ENCODE peak calls at places on chromosomes 16 and 17, in nine cellular contexts. S, Y, R, G, O, K, F, Z and Q are unnamed samples. For H3K27me3, the result is how much of the 10 kb centered on the place peaks cover.

GRCh38 chr16:56288019-56288418 is 96.7 kb downstream of the GNAO1 start:
- DNase-seq in G (no peak), S (no peak), O (no peak), F (no peak), K (no peak), Z (no peak), Y (no peak), R (no peak), Q (no peak)

GRCh38 chr16:84323626-84324025 is 28.9 kb downstream of the WFDC1 start:
- DNase-seq in O (no peak), R (no peak), Z (no peak), G (no peak), Y (no peak), S (no peak), F (no peak), K (no peak), Q (no peak)

GRCh38 chr17:63529711-63530556 is 6.8 kb downstream of the KCNH6 start:
- DNase-seq in G (no peak), F (no peak), Y (no peak), Z (no peak), K (no peak), S (no peak), O (no peak), R (no peak), Q (no peak)

GRCh38 chr16:30977502-30977901 is 7.5 kb upstream of the HSD3B7 start:
- DNase-seq in Z (no peak), O (no peak), K (no peak), S (no peak), R (no peak), Y (no peak), G (no peak), F (no peak), Q (no peak)

GRCh38 chr17:79087428-79088143 is 13.0 kb downstream of the ENGASE start:
- DNase-seq in G (no peak), R (peak), Z (peak), S (peak), O (peak), K (peak), Y (no peak), F (peak), Q (peak)

GRCh38 chr17:6468051-6468790 is 24.0 kb downstream of the PIMREG start:
- DNase-seq in Z (no peak), Y (no peak), K (no peak), G (no peak), O (no peak), S (no peak), R (no peak), F (no peak), Q (peak)

GRCh38 chr17:75679706-75680201 is 12.6 kb downstream of the SAP30BP start:
- DNase-seq in Z (no peak), Y (no peak), R (peak), G (no peak), S (peak), F (no peak), K (no peak), O (no peak), Q (no peak)

GRCh38 chr16:11799509-11800384 is 2.7 kb upstream of the ZC3H7A start:
- DNase-seq in S (no peak), Z (peak), O (no peak), K (no peak), R (no peak), F (no peak), G (no peak), Y (no peak), Q (no peak)

GRCh38 chr16:57477531-57478202 is 8.6 kb downstream of the DOK4 start:
- DNase-seq in K (no peak), S (no peak), Z (no peak), R (no peak), O (no peak), Y (no peak), G (no peak), F (no peak), Q (no peak)

GRCh38 chr17:21358682-21359482 is 17.3 kb upstream of the KCNJ12 start:
- DNase-seq in K (no peak), Y (no peak), O (no peak), R (no peak), Z (no peak), G (no peak), S (peak), F (no peak), Q (no peak)

GRCh38 chr17:64920419-64921172 is 1.3 kb upstream of the LRRC37A3 start:
- DNase-seq in K (no peak), F (no peak), O (no peak), Y (no peak), S (no peak), Z (no peak), R (no peak), G (no peak), Q (no peak)

GRCh38 chr17:379531-380200 is 27.1 kb upstream of the RPH3AL start:
- DNase-seq in S (no peak), Y (no peak), K (no peak), G (no peak), R (no peak), Z (no peak), F (no peak), O (no peak), Q (no peak)

GRCh38 chr16:2874584-2875362 is 8.2 kb upstream of the FLYWCH2 start:
- DNase-seq in K (peak), Z (peak), G (peak), R (peak), F (peak), Y (no peak), S (peak), O (peak), Q (peak)

GRCh38 chr16:14405611-14406537 is 224.2 kb downstream of the PARN start:
- DNase-seq in O (no peak), R (no peak), S (peak), K (no peak), Z (peak), Y (no peak), G (no peak), F (no peak), Q (no peak)

GRCh38 chr17:82781894-82782274 is 30.0 kb downstream of the TBCD start:
- DNase-seq in Z (peak), Y (peak), O (peak), R (peak), G (peak), S (peak), K (peak), F (peak), Q (peak)

GRCh38 chr17:63929860-63930766 is 2.0 kb downstream of the CD79B start:
- DNase-seq in S (no peak), O (no peak), Y (no peak), Z (no peak), G (no peak), R (no peak), F (no peak), K (no peak), Q (no peak)

GRCh38 chr17:77049440-77049839 is 91.3 kb upstream of the SEC14L1 start:
- DNase-seq in Y (no peak), F (no peak), S (no peak), Z (no peak), G (no peak), K (no peak), O (peak), R (no peak), Q (no peak)

GRCh38 chr17:80146121-80147034 is 550 bp downstream of the EIF4A3 start:
- DNase-seq in G (no peak), Y (no peak), F (no peak), K (no peak), Z (no peak), R (peak), O (no peak), S (no peak), Q (no peak)

GRCh38 chr17:2122641-2123302 is 67.9 kb downstream of the HIC1 start:
- DNase-seq in K (peak), G (no peak), O (no peak), R (peak), Y (peak), S (peak), Z (peak), F (no peak), Q (no peak)

GRCh38 chr16:5005916-5006315 is 27.8 kb downstream of the NAGPA start:
- DNase-seq in O (no peak), G (no peak), K (no peak), R (no peak), Z (no peak), F (no peak), Y (no peak), S (no peak), Q (no peak)

GRCh38 chr17:15361151-15361550 is 19.8 kb upstream of the TEKT3 start:
- DNase-seq in Z (no peak), K (peak), Y (no peak), G (no peak), S (no peak), R (no peak), F (no peak), O (no peak), Q (no peak)

GRCh38 chr17:82230627-82231311 is 1.9 kb downstream of the SLC16A3 start:
- DNase-seq in S (peak), Z (peak), O (no peak), G (no peak), F (no peak), Y (no peak), R (peak), K (peak), Q (peak)

GRCh38 chr17:31415640-31416502 is 24.4 kb downstream of the RAB11FIP4 start:
- DNase-seq in G (no peak), S (no peak), R (no peak), K (no peak), Y (no peak), O (no peak), Z (no peak), F (no peak), Q (no peak)

DNA sequence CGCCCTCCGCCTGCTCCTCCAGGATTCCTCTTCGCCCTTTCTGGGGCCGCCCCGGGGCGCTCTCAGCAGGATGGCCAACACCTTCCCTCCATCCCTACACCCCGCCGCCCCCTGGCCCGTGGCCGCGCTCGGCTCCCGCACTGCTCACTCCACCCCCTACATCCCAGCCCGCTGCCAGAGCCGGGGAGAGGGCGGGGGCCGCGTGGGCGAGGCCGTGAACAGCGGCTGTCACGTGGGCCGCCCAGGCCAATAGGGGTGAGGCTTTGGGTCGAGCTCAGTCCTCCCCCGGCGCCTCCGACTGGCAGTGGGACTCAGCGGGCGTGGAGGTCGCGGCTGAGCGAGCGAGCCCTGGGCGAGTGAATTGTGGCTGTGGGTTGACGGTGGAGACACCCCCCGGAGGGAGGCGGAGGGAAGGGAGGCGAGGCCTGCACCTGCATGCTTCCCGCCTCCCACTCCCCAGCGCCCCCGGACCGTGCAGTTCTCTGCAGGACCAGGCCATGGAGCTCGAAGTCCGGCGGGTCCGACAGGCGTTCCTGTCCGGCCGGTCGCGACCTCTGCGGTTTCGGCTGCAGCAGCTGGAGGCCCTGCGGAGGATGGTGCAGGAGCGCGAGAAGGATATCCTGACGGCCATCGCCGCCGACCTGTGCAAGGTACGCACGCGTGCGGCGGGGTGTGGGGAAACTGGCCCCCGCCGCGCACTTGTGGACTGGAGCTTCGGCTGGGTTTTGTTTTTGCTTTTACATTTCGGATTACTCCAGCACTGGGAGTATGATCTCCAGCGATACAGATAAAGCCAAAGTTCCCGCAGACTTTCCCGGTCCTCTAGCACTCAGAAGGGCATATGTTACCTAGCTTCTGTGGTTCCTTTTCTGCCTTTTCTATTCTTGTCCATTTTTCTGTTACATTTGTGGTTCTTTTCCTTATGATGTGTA is at the start of gene ALDH3A2:
- DNase-seq in F (peak), S (peak), Z (peak), G (peak), Y (peak), R (peak), K (peak), O (peak), Q (peak)
- TF ChIP-seq CTCF in F (no peak), S (peak), Z (no peak), G (peak), Y (no peak), R (peak), K (peak), O (peak), Q (no peak)

GRCh38 chr17:41393826-41394225 is 3.6 kb downstream of the KRT31 start:
- DNase-seq in G (no peak), Y (no peak), S (no peak), O (no peak), F (no peak), K (no peak), Z (no peak), R (no peak), Q (no peak)

GRCh38 chr17:41392278-41392677 is 5.1 kb downstream of the KRT31 start:
- DNase-seq in R (no peak), Y (no peak), S (no peak), O (no peak), G (no peak), Z (no peak), K (no peak), F (no peak), Q (no peak)

GRCh38 chr17:41393294-41393693 is 4.1 kb downstream of the KRT31 start:
- DNase-seq in K (no peak), R (no peak), Y (no peak), S (no peak), F (no peak), O (no peak), Z (no peak), G (no peak), Q (no peak)

GRCh38 chr17:41390411-41390938 is 6.9 kb downstream of the KRT31 start:
- DNase-seq in F (no peak), K (no peak), G (no peak), O (no peak), S (no peak), R (no peak), Y (no peak), Z (no peak), Q (no peak)

DNA sequence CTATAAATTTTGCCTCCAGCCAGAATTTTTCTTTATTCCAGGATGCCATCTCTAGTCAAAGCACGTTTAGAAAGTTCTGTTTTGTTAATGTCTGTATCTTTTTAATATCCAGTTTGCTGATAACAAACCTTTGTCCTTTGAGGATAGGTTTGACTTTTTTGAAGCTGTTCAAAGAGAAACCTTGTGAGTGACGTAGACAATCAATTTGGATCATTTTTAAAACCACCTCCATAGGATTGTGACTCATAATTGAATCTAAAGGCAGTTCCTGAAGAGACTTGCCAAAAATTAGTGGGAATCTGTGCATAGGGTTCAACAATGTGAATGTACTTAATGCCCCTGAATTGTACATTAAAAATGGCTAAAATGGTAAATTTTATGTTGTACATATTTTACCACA is 5.9 kb downstream of the KRT31 start:
- DNase-seq in O (no peak), Y (no peak), R (no peak), Z (no peak), S (no peak), G (no peak), F (no peak), K (no peak), Q (no peak)
- H3K27me3 ChIP-seq in O (under half), Y (under half), R (under half), Z (under half), S (under half), G (under half), F (under half), K (under half), Q (under half)

GRCh38 chr16:27819356-27819755 is 244.2 kb downstream of the GSG1L start:
- DNase-seq in S (no peak), F (no peak), O (no peak), R (no peak), Z (peak), G (no peak), K (no peak), Y (no peak), Q (no peak)
- H3K27ac ChIP-seq in S (no peak), F (no peak), O (no peak), R (no peak), Z (no peak), G (no peak), K (no peak), Y (no peak), Q (no peak)

GRCh38 chr17:73200476-73200875 is 7.6 kb downstream of the COG1 start:
- DNase-seq in Y (no peak), O (no peak), F (no peak), K (no peak), R (no peak), S (no peak), Z (no peak), G (no peak), Q (no peak)

GRCh38 chr17:73205326-73205980 is 12.6 kb downstream of the COG1 start:
- DNase-seq in Z (no peak), G (no peak), K (no peak), O (no peak), F (no peak), R (no peak), Y (no peak), S (no peak), Q (no peak)

GRCh38 chr17:73203135-73203787 is 10.4 kb downstream of the COG1 start:
- DNase-seq in G (no peak), F (no peak), Y (no peak), R (peak), S (peak), O (no peak), Z (no peak), K (no peak), Q (no peak)

GRCh38 chr17:73201215-73202069 is 8.6 kb downstream of the COG1 start:
- DNase-seq in Y (no peak), Z (no peak), G (no peak), S (no peak), K (no peak), R (no peak), O (no peak), F (no peak), Q (no peak)

DNA sequence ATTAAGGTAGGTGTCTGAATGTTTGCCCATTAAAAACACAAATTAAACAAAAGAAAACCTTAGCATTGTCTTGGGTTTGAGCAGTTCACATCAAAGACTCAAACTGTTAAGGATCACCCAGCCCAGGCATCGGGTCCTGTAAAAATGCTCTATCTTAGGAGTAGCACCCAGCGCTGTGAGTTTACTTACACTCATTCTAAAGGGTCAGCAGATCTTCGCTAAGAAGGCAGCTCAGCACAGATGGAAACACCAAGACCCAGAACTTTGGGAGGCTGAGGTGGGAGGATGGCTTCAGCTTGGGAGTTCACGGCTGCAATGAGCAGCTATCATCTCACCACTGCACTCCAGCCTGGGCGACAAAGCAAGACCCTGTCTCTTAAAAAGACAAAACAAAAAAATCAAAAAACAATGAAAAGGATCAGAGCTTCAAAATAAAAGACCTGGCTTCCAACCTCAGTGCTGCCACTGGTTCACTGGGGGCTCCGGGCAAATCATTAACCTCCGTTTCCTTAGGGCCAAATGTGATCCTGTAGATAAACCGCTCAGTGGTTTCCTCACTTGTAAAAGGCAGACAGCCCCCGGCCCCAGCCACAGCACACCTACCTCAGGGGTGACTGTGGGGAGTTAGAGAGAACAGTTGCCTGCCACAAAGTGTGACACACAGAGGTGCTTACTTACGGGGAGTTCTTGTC is 11.1 kb downstream of the COG1 start:
- DNase-seq in R (peak), G (no peak), S (no peak), F (no peak), K (no peak), Z (no peak), O (no peak), Y (no peak), Q (no peak)
- TF ChIP-seq CTCF in R (no peak), G (no peak), S (no peak), F (no peak), K (no peak), Z (no peak), O (no peak), Y (no peak), Q (no peak)